ENCODE peak calls at places on chromosomes 12 and 14, in four cellular contexts. X is stimulated activated naive CD4-positive, alpha-beta T cell; R is amniotic stem cell; W is ureter. N is an unnamed sample.
A peak's percentile ranks its signal among the peaks of the same experiment; 100 is the strongest.

GRCh38 chr12:101459642-101460346 is 15.3 kb upstream of the SPIC start:
- DNase-seq in R (no peak), W (peak; percentile 53), X (no peak), N (no peak)

GRCh38 chr14:102804858-102805257 is 27.6 kb downstream of the TRAF3 start:
- DNase-seq in W (no peak), R (no peak), X (no peak), N (no peak)

GRCh38 chr12:93563807-93564538 is 8.5 kb upstream of the SOCS2 start:
- DNase-seq in X (no peak), R (no peak), W (no peak), N (no peak)

GRCh38 chr12:23945249-23945648 is 4.2 kb downstream of the SOX5 start:
- DNase-seq in R (no peak), X (no peak), W (no peak), N (no peak)

GRCh38 chr12:77995436-77996167 is 164.9 kb downstream of the NAV3 start:
- DNase-seq in R (no peak), W (no peak), X (no peak), N (no peak)

GRCh38 chr12:8746046-8746445 is 48.3 kb downstream of the RIMKLB start:
- DNase-seq in X (no peak), W (no peak), R (no peak), N (no peak)

GRCh38 chr12:9951026-9951652 is 19.0 kb upstream of the CLEC2A start:
- DNase-seq in X (peak; percentile 50), R (no peak), W (no peak), N (no peak)

GRCh38 chr14:85535916-85536834 is 6.2 kb downstream of the FLRT2 start:
- DNase-seq in W (no peak), X (no peak), R (peak; percentile 67), N (no peak)

GRCh38 chr12:69039881-69040280 is 106.9 kb upstream of the CPM start:
- DNase-seq in R (no peak), W (no peak), X (no peak), N (no peak)

GRCh38 chr14:94373708-94374107 is 14.7 kb downstream of the SERPINA1 start:
- DNase-seq in R (peak; percentile 87), X (no peak), W (no peak), N (peak; percentile 88)

GRCh38 chr14:69039287-69039628 is 60.2 kb upstream of the ACTN1 start:
- DNase-seq in X (no peak), R (no peak), W (no peak), N (no peak)